ENCODE peak calls at places on chromosomes 11 and 22, in six cellular contexts. One of them, this sample, is unnamed.

GRCh38 chr11:83827520-83827919 is 541.4 kb upstream of the CCDC90B start:
- DNase-seq in CD8-positive, alpha-beta T cell: no peak
- DNase-seq in Caco-2: no peak
- DNase-seq in prostate gland: no peak
- DNase-seq in OCI-LY7: no peak
- DNase-seq in AG04450: no peak
- DNase-seq in this sample: no peak

GRCh38 chr11:129992161-129992944 is 10.3 kb downstream of the PRDM10 start:
- DNase-seq in Caco-2: peak
- DNase-seq in prostate gland: peak
- DNase-seq in AG04450: no peak
- DNase-seq in OCI-LY7: peak
- DNase-seq in CD8-positive, alpha-beta T cell: peak
- DNase-seq in this sample: no peak

GRCh38 chr11:21969841-21970240 is 223.0 kb upstream of the ANO5 start:
- DNase-seq in prostate gland: no peak
- DNase-seq in OCI-LY7: no peak
- DNase-seq in Caco-2: no peak
- DNase-seq in CD8-positive, alpha-beta T cell: no peak
- DNase-seq in AG04450: no peak
- DNase-seq in this sample: no peak

GRCh38 chr22:49928185-49928495 is 9.7 kb downstream of the CRELD2 start:
- DNase-seq in prostate gland: no peak
- DNase-seq in CD8-positive, alpha-beta T cell: no peak
- DNase-seq in Caco-2: no peak
- DNase-seq in AG04450: no peak
- DNase-seq in OCI-LY7: no peak
- DNase-seq in this sample: no peak

GRCh38 chr22:42758929-42759629 is 38.4 kb upstream of the A4GALT start:
- DNase-seq in OCI-LY7: no peak
- DNase-seq in AG04450: no peak
- DNase-seq in prostate gland: no peak
- DNase-seq in Caco-2: no peak
- DNase-seq in CD8-positive, alpha-beta T cell: no peak
- DNase-seq in this sample: no peak

GRCh38 chr11:12009617-12010321 is 1.3 kb upstream of the DKK3 start:
- DNase-seq in Caco-2: no peak
- DNase-seq in prostate gland: no peak
- DNase-seq in OCI-LY7: no peak
- DNase-seq in AG04450: no peak
- DNase-seq in CD8-positive, alpha-beta T cell: no peak
- DNase-seq in this sample: no peak

GRCh38 chr11:105229257-105229656 is 89.7 kb upstream of the CARD18 start:
- DNase-seq in Caco-2: no peak
- DNase-seq in prostate gland: no peak
- DNase-seq in AG04450: peak
- DNase-seq in CD8-positive, alpha-beta T cell: no peak
- DNase-seq in OCI-LY7: no peak
- DNase-seq in this sample: no peak

GRCh38 chr11:85889676-85890579 is 34.7 kb downstream of the CCDC83 start:
- DNase-seq in Caco-2: peak
- DNase-seq in AG04450: no peak
- DNase-seq in CD8-positive, alpha-beta T cell: no peak
- DNase-seq in OCI-LY7: no peak
- DNase-seq in prostate gland: no peak
- DNase-seq in this sample: no peak

GRCh38 chr22:26884921-26885320 is 227.5 kb downstream of the MIAT start:
- DNase-seq in AG04450: no peak
- DNase-seq in Caco-2: no peak
- DNase-seq in CD8-positive, alpha-beta T cell: no peak
- DNase-seq in prostate gland: no peak
- DNase-seq in OCI-LY7: no peak
- DNase-seq in this sample: no peak

GRCh38 chr22:31829505-31829904 is 75.7 kb downstream of the DEPDC5 start:
- DNase-seq in AG04450: peak
- DNase-seq in Caco-2: no peak
- DNase-seq in CD8-positive, alpha-beta T cell: no peak
- DNase-seq in OCI-LY7: no peak
- DNase-seq in prostate gland: no peak
- DNase-seq in this sample: no peak

GRCh38 chr11:19988598-19988997 is 171.7 kb downstream of the DBX1 start:
- DNase-seq in AG04450: peak
- DNase-seq in prostate gland: peak
- DNase-seq in CD8-positive, alpha-beta T cell: no peak
- DNase-seq in Caco-2: no peak
- DNase-seq in OCI-LY7: no peak
- DNase-seq in this sample: no peak

GRCh38 chr22:32050678-32051515 is 7.8 kb downstream of the SLC5A1 start:
- DNase-seq in AG04450: peak
- DNase-seq in prostate gland: peak
- DNase-seq in OCI-LY7: no peak
- DNase-seq in Caco-2: peak
- DNase-seq in CD8-positive, alpha-beta T cell: peak
- DNase-seq in this sample: no peak

GRCh38 chr22:22822106-22822505 is 65.5 kb upstream of the IGLL5 start:
- DNase-seq in Caco-2: no peak
- DNase-seq in CD8-positive, alpha-beta T cell: no peak
- DNase-seq in AG04450: no peak
- DNase-seq in OCI-LY7: no peak
- DNase-seq in prostate gland: no peak
- DNase-seq in this sample: no peak

GRCh38 chr11:108405706-108406105 is 61.6 kb downstream of the C11orf65 start:
- DNase-seq in prostate gland: no peak
- DNase-seq in Caco-2: no peak
- DNase-seq in CD8-positive, alpha-beta T cell: no peak
- DNase-seq in OCI-LY7: no peak
- DNase-seq in AG04450: no peak
- DNase-seq in this sample: no peak

GRCh38 chr22:20430641-20431519 is 6.7 kb downstream of the SCARF2 start:
- DNase-seq in OCI-LY7: no peak
- DNase-seq in CD8-positive, alpha-beta T cell: peak
- DNase-seq in AG04450: no peak
- DNase-seq in Caco-2: no peak
- DNase-seq in prostate gland: peak
- DNase-seq in this sample: peak

GRCh38 chr11:10490398-10491232 is 35.6 kb downstream of the AMPD3 start:
- DNase-seq in prostate gland: no peak
- DNase-seq in OCI-LY7: no peak
- DNase-seq in AG04450: peak
- DNase-seq in CD8-positive, alpha-beta T cell: no peak
- DNase-seq in Caco-2: no peak
- DNase-seq in this sample: no peak

GRCh38 chr11:2549491-2549875 is 104.7 kb downstream of the KCNQ1 start:
- DNase-seq in prostate gland: no peak
- DNase-seq in Caco-2: peak
- DNase-seq in OCI-LY7: no peak
- DNase-seq in CD8-positive, alpha-beta T cell: no peak
- DNase-seq in AG04450: no peak
- DNase-seq in this sample: no peak

GRCh38 chr22:48316245-48316875 is 1511.3 kb downstream of the BRD1 start:
- DNase-seq in AG04450: no peak
- DNase-seq in Caco-2: no peak
- DNase-seq in OCI-LY7: no peak
- DNase-seq in prostate gland: no peak
- DNase-seq in CD8-positive, alpha-beta T cell: no peak
- DNase-seq in this sample: no peak

GRCh38 chr11:9092846-9093778 is 1.7 kb upstream of the SCUBE2 start:
- DNase-seq in Caco-2: no peak
- DNase-seq in prostate gland: peak
- DNase-seq in CD8-positive, alpha-beta T cell: no peak
- DNase-seq in AG04450: no peak
- DNase-seq in OCI-LY7: peak
- DNase-seq in this sample: no peak

GRCh38 chr11:34114471-34114870 is 9.0 kb downstream of the NAT10 start:
- DNase-seq in AG04450: no peak
- DNase-seq in OCI-LY7: no peak
- DNase-seq in Caco-2: no peak
- DNase-seq in prostate gland: no peak
- DNase-seq in CD8-positive, alpha-beta T cell: no peak
- DNase-seq in this sample: no peak

GRCh38 chr11:86746509-86746908 is 53.8 kb upstream of the PRSS23 start:
- DNase-seq in AG04450: no peak
- DNase-seq in prostate gland: no peak
- DNase-seq in OCI-LY7: no peak
- DNase-seq in CD8-positive, alpha-beta T cell: no peak
- DNase-seq in Caco-2: no peak
- DNase-seq in this sample: no peak

GRCh38 chr11:112165049-112165448 is 1.2 kb upstream of the IL18 start:
- DNase-seq in CD8-positive, alpha-beta T cell: no peak
- DNase-seq in AG04450: no peak
- DNase-seq in prostate gland: no peak
- DNase-seq in OCI-LY7: no peak
- DNase-seq in Caco-2: no peak
- DNase-seq in this sample: no peak

GRCh38 chr11:112161012-112161411 is 2.9 kb downstream of the IL18 start:
- DNase-seq in prostate gland: no peak
- DNase-seq in Caco-2: no peak
- DNase-seq in AG04450: no peak
- DNase-seq in OCI-LY7: no peak
- DNase-seq in CD8-positive, alpha-beta T cell: no peak
- DNase-seq in this sample: no peak

GRCh38 chr11:112160452-112160851 is 3.4 kb downstream of the IL18 start:
- DNase-seq in OCI-LY7: no peak
- DNase-seq in prostate gland: no peak
- DNase-seq in Caco-2: no peak
- DNase-seq in AG04450: no peak
- DNase-seq in CD8-positive, alpha-beta T cell: no peak
- DNase-seq in this sample: no peak

GRCh38 chr11:112163875-112164521 is at the start of gene IL18:
- DNase-seq in Caco-2: peak
- DNase-seq in CD8-positive, alpha-beta T cell: no peak
- DNase-seq in prostate gland: no peak
- DNase-seq in OCI-LY7: no peak
- DNase-seq in AG04450: no peak
- DNase-seq in this sample: no peak

DNA sequence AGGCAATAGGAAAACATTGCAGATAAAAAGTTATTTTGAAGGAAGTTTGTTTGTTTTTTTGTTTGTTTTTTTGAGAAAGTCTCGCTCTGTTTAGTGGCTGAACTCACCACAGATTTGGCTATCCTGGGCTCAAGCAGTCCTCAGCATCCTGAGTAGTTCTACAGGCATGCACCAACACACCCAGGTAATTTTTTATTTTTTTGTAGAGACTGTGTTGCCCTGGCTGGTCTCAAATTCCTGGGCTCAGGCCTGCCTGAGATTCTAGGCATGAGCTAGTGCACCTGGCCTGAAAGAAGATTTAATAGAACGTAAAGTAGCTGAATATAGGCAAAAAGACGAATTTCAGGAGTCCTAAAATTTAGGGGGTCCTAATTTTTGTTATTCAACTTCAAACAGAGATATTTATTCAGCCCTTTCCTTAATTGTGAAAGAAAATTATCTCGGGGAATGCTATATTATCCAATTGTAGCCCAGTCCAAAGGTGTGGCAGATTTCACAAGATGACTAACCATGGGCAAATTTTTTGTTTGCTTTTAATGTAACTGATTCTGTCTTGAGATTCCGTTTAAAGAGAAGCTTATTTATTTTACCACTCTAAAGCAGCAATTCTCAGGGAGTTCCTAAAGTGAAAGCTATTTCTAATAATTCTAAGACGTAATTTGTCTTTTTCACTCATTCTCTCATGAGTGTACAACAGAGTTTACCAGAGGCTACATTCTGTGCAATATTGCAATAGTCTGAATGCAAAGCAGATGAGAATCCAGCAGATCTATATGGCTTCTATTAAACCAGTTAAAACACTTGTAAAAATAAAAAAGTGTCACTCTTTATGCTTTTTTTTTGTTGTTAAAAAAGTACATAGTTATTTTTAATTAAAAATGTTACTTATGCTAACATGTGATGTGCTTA is 879 bp downstream of the IL18 start:
- DNase-seq in AG04450: no peak
- DNase-seq in OCI-LY7: no peak
- DNase-seq in prostate gland: no peak
- DNase-seq in Caco-2: no peak
- DNase-seq in CD8-positive, alpha-beta T cell: no peak
- DNase-seq in this sample: no peak
- H3K4me3 ChIP-seq in AG04450: no peak
- H3K4me3 ChIP-seq in OCI-LY7: no peak
- H3K4me3 ChIP-seq in prostate gland: no peak
- H3K4me3 ChIP-seq in Caco-2: peak
- H3K4me3 ChIP-seq in CD8-positive, alpha-beta T cell: no peak
- H3K4me3 ChIP-seq in this sample: no peak

GRCh38 chr11:57639321-57640067 is 10.2 kb downstream of the YPEL4 start:
- DNase-seq in Caco-2: peak
- DNase-seq in AG04450: no peak
- DNase-seq in prostate gland: no peak
- DNase-seq in OCI-LY7: peak
- DNase-seq in CD8-positive, alpha-beta T cell: no peak
- DNase-seq in this sample: no peak
- TF ChIP-seq CTCF in Caco-2: no peak
- TF ChIP-seq CTCF in AG04450: no peak
- TF ChIP-seq CTCF in prostate gland: no peak
- TF ChIP-seq CTCF in OCI-LY7: no peak
- TF ChIP-seq CTCF in CD8-positive, alpha-beta T cell: no peak
- TF ChIP-seq CTCF in this sample: no peak

GRCh38 chr11:6725386-6725896 is 42.3 kb upstream of the MRPL17 start:
- DNase-seq in prostate gland: no peak
- DNase-seq in OCI-LY7: no peak
- DNase-seq in AG04450: no peak
- DNase-seq in Caco-2: no peak
- DNase-seq in CD8-positive, alpha-beta T cell: no peak
- DNase-seq in this sample: no peak

GRCh38 chr11:6719588-6719987 is 36.4 kb upstream of the MRPL17 start:
- DNase-seq in Caco-2: no peak
- DNase-seq in AG04450: no peak
- DNase-seq in OCI-LY7: no peak
- DNase-seq in CD8-positive, alpha-beta T cell: no peak
- DNase-seq in prostate gland: no peak
- DNase-seq in this sample: no peak

GRCh38 chr11:6727971-6728890 is 43.5 kb downstream of the OR2AG2 start:
- DNase-seq in Caco-2: no peak
- DNase-seq in prostate gland: no peak
- DNase-seq in AG04450: no peak
- DNase-seq in CD8-positive, alpha-beta T cell: no peak
- DNase-seq in OCI-LY7: no peak
- DNase-seq in this sample: no peak

GRCh38 chr11:6721343-6721742 is 38.2 kb upstream of the MRPL17 start:
- DNase-seq in AG04450: no peak
- DNase-seq in prostate gland: no peak
- DNase-seq in CD8-positive, alpha-beta T cell: no peak
- DNase-seq in OCI-LY7: no peak
- DNase-seq in Caco-2: no peak
- DNase-seq in this sample: no peak

GRCh38 chr11:6724013-6724412 is 40.9 kb upstream of the MRPL17 start:
- DNase-seq in AG04450: no peak
- DNase-seq in OCI-LY7: no peak
- DNase-seq in CD8-positive, alpha-beta T cell: no peak
- DNase-seq in Caco-2: no peak
- DNase-seq in prostate gland: no peak
- DNase-seq in this sample: no peak
- H3K4me3 ChIP-seq in AG04450: no peak
- H3K4me3 ChIP-seq in OCI-LY7: no peak
- H3K4me3 ChIP-seq in CD8-positive, alpha-beta T cell: no peak
- H3K4me3 ChIP-seq in Caco-2: no peak
- H3K4me3 ChIP-seq in prostate gland: no peak
- H3K4me3 ChIP-seq in this sample: no peak

GRCh38 chr11:97610000-97610399 is 1220.2 kb downstream of the JRKL start:
- DNase-seq in OCI-LY7: no peak
- DNase-seq in CD8-positive, alpha-beta T cell: no peak
- DNase-seq in AG04450: no peak
- DNase-seq in Caco-2: no peak
- DNase-seq in prostate gland: no peak
- DNase-seq in this sample: peak
- TF ChIP-seq CTCF in OCI-LY7: no peak
- TF ChIP-seq CTCF in CD8-positive, alpha-beta T cell: no peak
- TF ChIP-seq CTCF in AG04450: peak
- TF ChIP-seq CTCF in Caco-2: peak
- TF ChIP-seq CTCF in prostate gland: no peak
- TF ChIP-seq CTCF in this sample: peak

This sample was measured in LNCaP clone FGC.